ENCODE peak calls at places on chromosomes 6 and 20, in seven cellular contexts. W, Z, X, D, F, A and J are unnamed samples.

GRCh38 chr6:2982464-2983121 is 11.2 kb upstream of the SERPINB6 start:
- DNase-seq in W (no peak), Z (no peak), X (no peak), D (peak), F (peak), A (no peak), J (no peak)

GRCh38 chr20:4157516-4157915 is 142.2 kb upstream of the RNF24 start:
- DNase-seq in W (no peak), Z (no peak), X (no peak), D (no peak), F (no peak), A (no peak), J (no peak)

GRCh38 chr6:144104898-144105487 is 9.6 kb upstream of the SF3B5 start:
- DNase-seq in W (no peak), Z (peak), X (peak), D (peak), F (no peak), A (peak), J (peak)

GRCh38 chr6:68333444-68333843 is 301.6 kb upstream of the ADGRB3 start:
- DNase-seq in W (no peak), Z (no peak), X (no peak), D (no peak), F (no peak), A (no peak), J (no peak)

GRCh38 chr6:72702421-72702820 is 80.6 kb downstream of the KCNQ5 start:
- DNase-seq in W (no peak), Z (no peak), X (no peak), D (no peak), F (no peak), A (no peak), J (no peak)

GRCh38 chr20:58127731-58128130 is 100.7 kb downstream of the ANKRD60 start:
- DNase-seq in W (no peak), Z (no peak), X (peak), D (no peak), F (no peak), A (no peak), J (no peak)

GRCh38 chr6:136846046-136846445 is 23.7 kb downstream of the PEX7 start:
- DNase-seq in W (no peak), Z (peak), X (peak), D (peak), F (no peak), A (peak), J (peak)

GRCh38 chr20:45080867-45081616 is 19.9 kb downstream of the KCNS1 start:
- DNase-seq in W (no peak), Z (peak), X (peak), D (no peak), F (no peak), A (peak), J (no peak)